ENCODE peak calls at places on chromosomes 16 and 17, in ten cellular contexts. E is cardiac muscle cell, V is astrocyte, S is uterus, Q is foreskin fibroblast, L is ascending aorta, O is RWPE1, T is stomach, D is choroid plexus epithelial cell, B is GM13977. C is an unnamed sample.

GRCh38 chr16:49278567-49278827 is 3.1 kb downstream of the CBLN1 start:
- DNase-seq in E (no peak), T (no peak), D (no peak), O (no peak), L (no peak), Q (no peak), B (no peak), S (no peak), V (no peak), C (no peak)

GRCh38 chr16:82062645-82063058 is 27.6 kb downstream of the HSD17B2 start:
- DNase-seq in B (no peak), O (no peak), L (no peak), S (peak), Q (peak), D (peak), T (no peak), V (peak), E (peak), C (peak)

GRCh38 chr17:4733073-4733531 is 1.9 kb downstream of the MED11 start:
- DNase-seq in L (no peak), T (no peak), S (no peak), D (no peak), Q (no peak), E (no peak), O (no peak), B (peak), V (no peak), C (no peak)

GRCh38 chr16:82033006-82033405 is 2.0 kb upstream of the HSD17B2 start:
- DNase-seq in O (no peak), Q (no peak), S (no peak), T (peak), D (no peak), L (no peak), V (no peak), B (no peak), E (no peak), C (no peak)

GRCh38 chr16:23505942-23506605 is 4.2 kb downstream of the GGA2 start:
- DNase-seq in E (no peak), B (no peak), V (no peak), Q (peak), S (no peak), L (no peak), D (peak), T (no peak), O (no peak), C (no peak)

GRCh38 chr17:57653279-57653678 is 91.8 kb downstream of the CCDC182 start:
- DNase-seq in S (no peak), B (no peak), V (no peak), T (no peak), L (no peak), Q (no peak), E (no peak), D (no peak), O (no peak), C (no peak)

GRCh38 chr16:81693467-81694303 is 85.4 kb upstream of the PLCG2 start:
- DNase-seq in L (no peak), D (no peak), Q (peak), V (peak), E (no peak), O (no peak), T (no peak), B (no peak), S (no peak), C (no peak)

GRCh38 chr17:6047966-6048365 is 22.2 kb upstream of the WSCD1 start:
- DNase-seq in D (no peak), V (peak), O (no peak), S (no peak), B (no peak), Q (peak), L (no peak), T (no peak), E (no peak), C (no peak)

GRCh38 chr16:56861092-56861610 is 3.9 kb upstream of the SLC12A3 start:
- DNase-seq in S (no peak), B (no peak), O (no peak), D (no peak), E (peak), L (no peak), T (no peak), Q (no peak), V (no peak), C (no peak)

GRCh38 chr16:70694517-70695218 is 8.8 kb upstream of the MTSS2 start:
- DNase-seq in O (no peak), D (no peak), T (no peak), L (no peak), B (no peak), Q (peak), E (no peak), S (no peak), V (no peak), C (no peak)

GRCh38 chr17:7478276-7479138 is 924 bp downstream of the ZBTB4 start:
- DNase-seq in E (peak), Q (peak), S (peak), O (peak), L (no peak), B (peak), T (peak), D (peak), V (peak), C (peak)

GRCh38 chr17:55433029-55433628 is 11.5 kb upstream of the MMD start:
- DNase-seq in D (peak), V (peak), Q (no peak), O (peak), S (no peak), L (no peak), B (no peak), T (no peak), E (no peak), C (peak)

GRCh38 chr16:87582221-87582965 is 19.9 kb upstream of the JPH3 start:
- DNase-seq in T (no peak), Q (peak), L (peak), B (no peak), E (peak), O (no peak), S (peak), D (peak), V (peak), C (no peak)

GRCh38 chr17:56727876-56728617 is 105.7 kb downstream of the C17orf67 start:
- DNase-seq in B (no peak), V (no peak), L (no peak), Q (no peak), E (no peak), S (no peak), O (peak), T (no peak), D (no peak), C (peak)

GRCh38 chr17:41338961-41339485 is 11.6 kb downstream of the KRT33A start:
- DNase-seq in D (peak), S (no peak), V (no peak), L (no peak), O (peak), T (no peak), E (no peak), Q (peak), B (no peak), C (peak)

GRCh38 chr17:63434951-63435571 is 11.0 kb downstream of the CYB561 start:
- DNase-seq in Q (peak), T (peak), L (peak), O (peak), V (peak), S (peak), B (no peak), D (no peak), E (peak), C (peak)

GRCh38 chr16:65661451-65661850 is 539.6 kb upstream of the CDH11 start:
- DNase-seq in B (no peak), D (no peak), E (no peak), Q (no peak), O (no peak), V (no peak), L (no peak), T (no peak), S (no peak), C (no peak)

GRCh38 chr17:31391496-31391949 is at the start of gene RAB11FIP4:
- DNase-seq in B (peak), L (no peak), O (no peak), T (peak), S (no peak), V (no peak), D (no peak), Q (peak), E (peak), C (no peak)

GRCh38 chr16:85729907-85730465 is 20.9 kb downstream of the C16orf74 start:
- DNase-seq in T (no peak), O (no peak), V (no peak), E (no peak), B (no peak), S (no peak), D (no peak), Q (no peak), L (no peak), C (no peak)

GRCh38 chr16:85729452-85729851 is 21.4 kb downstream of the C16orf74 start:
- DNase-seq in V (peak), D (no peak), B (no peak), T (no peak), Q (no peak), S (no peak), E (no peak), O (no peak), L (no peak), C (no peak)

GRCh38 chr16:85731179-85731578 is 19.7 kb downstream of the C16orf74 start:
- DNase-seq in O (no peak), V (no peak), T (no peak), D (no peak), B (no peak), S (no peak), L (no peak), Q (no peak), E (no peak), C (no peak)

GRCh38 chr16:85724936-85725335 is 26.0 kb downstream of the C16orf74 start:
- DNase-seq in E (no peak), V (no peak), L (no peak), B (no peak), T (no peak), S (no peak), D (no peak), Q (no peak), O (no peak), C (no peak)

GRCh38 chr16:85728879-85729278 is 22.0 kb downstream of the C16orf74 start:
- DNase-seq in E (no peak), S (no peak), L (no peak), B (no peak), T (no peak), V (no peak), Q (no peak), D (no peak), O (no peak), C (no peak)
- TF ChIP-seq CTCF in E (peak), S (no peak), L (no peak), B (peak), T (no peak), V (no peak), Q (peak), D (peak), O (no peak), C (peak)

DNA sequence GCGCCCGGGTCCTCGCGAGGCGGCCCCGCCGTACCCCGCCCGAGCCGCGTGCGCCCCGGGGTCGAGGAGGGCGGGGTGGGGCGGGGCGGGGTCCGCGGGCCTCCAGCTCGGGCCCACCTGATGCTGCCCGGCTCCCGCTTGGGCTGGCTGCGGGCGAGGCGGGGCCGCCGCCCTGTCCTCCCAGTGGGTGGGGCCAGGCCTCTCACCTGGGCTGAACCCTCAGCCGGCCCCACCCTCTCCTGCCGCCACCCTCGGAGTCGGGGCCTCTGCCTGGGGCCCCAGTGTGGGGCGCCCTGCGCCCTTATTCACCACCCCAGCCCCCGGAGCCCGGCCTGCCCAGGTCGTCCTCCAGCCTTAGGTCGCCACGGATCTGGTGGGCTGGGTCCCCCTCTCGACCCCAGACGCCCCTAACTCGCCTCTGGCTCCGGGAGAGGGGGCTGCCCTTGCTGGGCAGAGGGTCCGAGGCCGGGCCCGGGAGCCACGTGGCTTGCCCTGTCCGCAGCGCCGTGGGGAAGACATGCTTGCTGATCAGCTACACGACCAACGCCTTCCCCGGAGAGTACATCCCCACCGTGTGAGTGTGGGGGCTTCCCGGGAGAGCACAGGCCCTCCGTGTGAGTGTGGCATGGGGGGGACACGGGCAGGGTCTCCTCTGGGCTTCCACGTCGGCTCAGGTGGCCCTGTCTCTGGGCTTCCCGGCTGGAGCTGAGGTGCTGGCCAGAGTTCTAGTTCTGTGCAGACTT is 578 bp downstream of the RAC3 start:
- DNase-seq in Q (no peak), V (no peak), D (no peak), O (peak), T (peak), S (no peak), L (no peak), B (peak), E (no peak), C (peak)
- TF ChIP-seq CTCF in Q (no peak), V (no peak), D (no peak), O (no peak), T (no peak), S (no peak), L (no peak), B (no peak), E (no peak), C (no peak)

GRCh38 chr17:81302861-81303326 is 7.8 kb upstream of the SLC38A10 start:
- DNase-seq in D (no peak), O (no peak), L (no peak), T (no peak), V (no peak), B (no peak), E (no peak), S (no peak), Q (peak), C (no peak)
- TF ChIP-seq CTCF in D (no peak), O (no peak), L (no peak), T (no peak), V (no peak), B (no peak), E (no peak), S (no peak), Q (no peak), C (no peak)

GRCh38 chr17:33776903-33777302 is 478.2 kb upstream of the CCL2 start:
- DNase-seq in Q (no peak), L (no peak), S (no peak), T (no peak), D (no peak), V (no peak), B (no peak), E (no peak), O (no peak), C (no peak)

GRCh38 chr17:33777674-33778073 is 477.4 kb upstream of the CCL2 start:
- DNase-seq in D (no peak), T (no peak), O (no peak), Q (no peak), B (no peak), S (no peak), V (no peak), L (no peak), E (no peak), C (no peak)

GRCh38 chr17:33779399-33779697 is 475.7 kb upstream of the CCL2 start:
- DNase-seq in T (no peak), B (no peak), O (no peak), E (no peak), V (no peak), Q (no peak), S (no peak), L (no peak), D (no peak), C (no peak)

DNA sequence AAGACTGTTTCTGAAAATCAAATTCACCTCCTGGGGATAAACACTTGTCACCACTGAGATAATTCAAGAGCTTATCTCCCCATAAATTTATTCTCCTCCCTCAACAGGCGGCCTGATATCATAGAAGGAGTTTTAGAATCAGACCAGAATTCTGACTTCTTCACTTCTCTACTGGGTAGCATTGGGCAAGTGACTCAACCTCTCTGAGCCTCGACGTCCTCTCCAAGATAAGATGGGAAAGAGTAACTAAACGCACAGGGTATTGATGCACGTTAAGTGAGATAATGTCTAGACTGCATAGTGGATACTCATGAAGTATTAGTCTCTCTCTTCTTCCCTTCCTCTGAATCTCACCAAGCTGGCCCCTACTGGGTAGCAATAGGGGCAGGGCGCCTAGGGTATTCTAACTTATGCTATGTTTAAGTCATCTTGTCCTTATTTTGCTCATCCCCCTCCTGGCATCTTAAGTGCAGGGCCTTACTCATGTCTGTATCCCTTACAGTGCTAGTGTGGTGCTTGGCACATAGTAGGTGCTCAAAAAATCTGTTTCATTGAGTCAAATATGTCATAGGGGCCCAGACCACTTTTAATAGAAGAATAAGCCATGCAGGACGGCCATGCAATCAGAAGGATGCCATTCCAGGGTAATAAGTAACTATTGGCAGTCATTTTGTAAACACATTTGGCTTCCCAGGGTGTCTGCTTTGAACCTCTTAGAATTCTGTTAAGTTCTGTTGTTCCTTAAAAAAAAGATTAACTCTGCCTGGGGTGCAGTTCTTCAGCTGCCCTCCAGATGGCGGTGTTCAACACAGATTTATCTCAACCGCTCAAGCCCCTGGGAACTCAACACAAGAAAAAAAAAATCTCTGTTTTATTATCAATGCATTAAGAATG is 476.3 kb upstream of the CCL2 start:
- DNase-seq in Q (peak), E (peak), S (no peak), D (peak), L (no peak), V (peak), T (peak), B (peak), O (peak), C (peak)
- TF ChIP-seq CTCF in Q (peak), E (peak), S (peak), D (peak), L (peak), V (peak), T (peak), B (peak), O (peak), C (peak)